ENCODE peak calls at places on chromosome 6, in five cellular contexts. E is adrenal gland, W is heart left ventricle, G is Panc1, M is PC-3. Y is an unnamed sample.

GRCh38 chr6:10266061-10266460 is 148.8 kb downstream of the TFAP2A start:
- DNase-seq in M (peak; percentile 11), W (no peak), E (no peak), G (no peak), Y (no peak)

GRCh38 chr6:121160276-121160675 is 174.0 kb downstream of the TBC1D32 start:
- DNase-seq in M (no peak), E (no peak), G (no peak), W (no peak), Y (no peak)

GRCh38 chr6:56144538-56145324 is 102.6 kb downstream of the COL21A1 start:
- DNase-seq in G (no peak), W (no peak), E (no peak), M (peak; percentile 85), Y (no peak)

GRCh38 chr6:137927777-137928218 is 60.7 kb downstream of the TNFAIP3 start:
- DNase-seq in E (no peak), W (no peak), M (no peak), G (no peak), Y (no peak)

GRCh38 chr6:1461207-1461606 is 71.8 kb downstream of the FOXF2 start:
- DNase-seq in W (no peak), E (no peak), M (peak; percentile 44), G (no peak), Y (no peak)

GRCh38 chr6:25312034-25312620 is 33.0 kb downstream of the CARMIL1 start:
- DNase-seq in G (no peak), M (peak; percentile 95), E (no peak), W (no peak), Y (no peak)

GRCh38 chr6:96898241-96898851 is 655 bp upstream of the NDUFAF4 start:
- DNase-seq in E (no peak), W (no peak), M (peak; percentile 16), G (no peak), Y (no peak)

GRCh38 chr6:134299236-134299635 is 18.7 kb downstream of the SGK1 start:
- DNase-seq in G (no peak), M (peak; percentile 2), W (no peak), E (peak; percentile 60), Y (no peak)

GRCh38 chr6:137512768-137513605 is 18.8 kb upstream of the OLIG3 start:
- DNase-seq in W (no peak), E (no peak), G (no peak), M (no peak), Y (no peak)

GRCh38 chr6:22248513-22249308 is 48.1 kb downstream of the PRL start:
- DNase-seq in E (peak; percentile 19), W (no peak), G (no peak), M (peak; percentile 93), Y (no peak)

GRCh38 chr6:109075934-109076333 is 18.7 kb downstream of the SESN1 start:
- DNase-seq in G (no peak), W (no peak), E (no peak), M (peak; percentile 10), Y (no peak)

GRCh38 chr6:62903263-62903662 is 308.0 kb upstream of the FKBP1C start:
- DNase-seq in G (no peak), M (no peak), W (no peak), E (no peak), Y (no peak)

GRCh38 chr6:170522565-170523183 is 30.4 kb downstream of the PSMB1 start:
- DNase-seq in G (no peak), M (peak; percentile 9), W (no peak), E (no peak), Y (no peak)

GRCh38 chr6:170285482-170285881 is 5.4 kb downstream of the DLL1 start:
- DNase-seq in W (no peak), M (no peak), G (no peak), E (no peak), Y (no peak)

GRCh38 chr6:128242765-128243403 is 277.5 kb downstream of the PTPRK start:
- DNase-seq in M (no peak), E (no peak), G (no peak), W (no peak), Y (no peak)

GRCh38 chr6:32819729-32820128 is 2.9 kb upstream of the HLA-DOB start:
- DNase-seq in W (no peak), E (no peak), M (peak; percentile 46), G (no peak), Y (no peak)

GRCh38 chr6:30727920-30728605 is 7.9 kb downstream of the TUBB start:
- DNase-seq in M (peak; percentile 36), E (peak; percentile 50), G (no peak), W (no peak), Y (no peak)

GRCh38 chr6:74577619-74578018 is 628.2 kb downstream of the COL12A1 start:
- DNase-seq in E (no peak), G (no peak), M (no peak), W (no peak), Y (no peak)

GRCh38 chr6:123201869-123202372 is 205.9 kb downstream of the CLVS2 start:
- DNase-seq in W (no peak), G (no peak), M (no peak), E (no peak), Y (no peak)

GRCh38 chr6:66362888-66363287 is 655.9 kb upstream of the EYS start:
- DNase-seq in E (no peak), G (no peak), M (no peak), W (no peak), Y (no peak)

GRCh38 chr6:26568601-26569432 is 27.9 kb upstream of the ABT1 start:
- DNase-seq in G (peak; percentile 99), M (peak; percentile 98), W (peak; percentile 93), E (peak; percentile 91), Y (peak; percentile 86)

GRCh38 chr6:89140347-89141159 is 5.3 kb upstream of the PM20D2 start:
- DNase-seq in W (no peak), E (no peak), G (no peak), M (peak; percentile 6), Y (no peak)

GRCh38 chr6:45690846-45691245 is 313.1 kb upstream of the SUPT3H start:
- DNase-seq in E (no peak), G (no peak), W (no peak), M (peak; percentile 71), Y (no peak)

GRCh38 chr6:164230259-164230658 is 815.7 kb downstream of the QKI start:
- DNase-seq in G (no peak), E (no peak), W (no peak), M (no peak), Y (no peak)

GRCh38 chr6:2245954-2246863 is 804 bp upstream of the GMDS start:
- DNase-seq in M (peak; percentile 95), G (peak; percentile 35), W (peak; percentile 45), E (peak; percentile 81), Y (peak; percentile 27)

GRCh38 chr6:134074151-134074712 is 21.8 kb upstream of the SLC2A12 start:
- DNase-seq in W (no peak), M (no peak), E (no peak), G (no peak), Y (no peak)

GRCh38 chr6:32177182-32177787 is 920 bp upstream of the RNF5 start:
- DNase-seq in W (no peak), M (no peak), E (peak; percentile 55), G (no peak), Y (no peak)

GRCh38 chr6:124090491-124090890 is 286.8 kb downstream of the NKAIN2 start:
- DNase-seq in E (no peak), G (no peak), W (no peak), M (no peak), Y (no peak)

GRCh38 chr6:112332274-112332673 is 14.9 kb upstream of the RFPL4B start:
- DNase-seq in G (no peak), W (no peak), E (no peak), M (no peak), Y (no peak)

GRCh38 chr6:170208171-170208601 is 82.7 kb downstream of the DLL1 start:
- DNase-seq in G (no peak), M (no peak), E (no peak), W (peak; percentile 6), Y (no peak)

GRCh38 chr6:143192766-143193165 is 132.1 kb downstream of the AIG1 start:
- DNase-seq in M (no peak), W (no peak), E (no peak), G (no peak), Y (no peak)

GRCh38 chr6:125307150-125307838 is 5.5 kb upstream of the HDDC2 start:
- DNase-seq in W (no peak), E (no peak), M (peak; percentile 41), G (no peak), Y (no peak)

GRCh38 chr6:149075616-149076354 is 241.7 kb upstream of the TAB2 start:
- DNase-seq in W (no peak), M (peak; percentile 77), E (no peak), G (no peak), Y (no peak)

GRCh38 chr6:17410281-17410680 is 16.9 kb downstream of the CAP2 start:
- DNase-seq in W (no peak), E (no peak), G (no peak), M (no peak), Y (no peak)
- TF ChIP-seq CTCF in W (no peak), E (no peak), G (no peak), M (no peak), Y (no peak)

GRCh38 chr6:41090841-41091761 is 18.3 kb downstream of the NFYA start:
- DNase-seq in W (no peak), M (no peak), E (no peak), G (no peak), Y (no peak)

GRCh38 chr6:41085182-41085581 is 12.4 kb downstream of the NFYA start:
- DNase-seq in G (no peak), E (no peak), W (no peak), M (no peak), Y (no peak)

GRCh38 chr6:41093729-41094128 is 21.0 kb downstream of the NFYA start:
- DNase-seq in W (no peak), G (no peak), E (peak; percentile 64), M (no peak), Y (no peak)

GRCh38 chr6:41092421-41093140 is 19.8 kb downstream of the NFYA start:
- DNase-seq in W (no peak), E (no peak), M (peak; percentile 41), G (no peak), Y (no peak)

DNA sequence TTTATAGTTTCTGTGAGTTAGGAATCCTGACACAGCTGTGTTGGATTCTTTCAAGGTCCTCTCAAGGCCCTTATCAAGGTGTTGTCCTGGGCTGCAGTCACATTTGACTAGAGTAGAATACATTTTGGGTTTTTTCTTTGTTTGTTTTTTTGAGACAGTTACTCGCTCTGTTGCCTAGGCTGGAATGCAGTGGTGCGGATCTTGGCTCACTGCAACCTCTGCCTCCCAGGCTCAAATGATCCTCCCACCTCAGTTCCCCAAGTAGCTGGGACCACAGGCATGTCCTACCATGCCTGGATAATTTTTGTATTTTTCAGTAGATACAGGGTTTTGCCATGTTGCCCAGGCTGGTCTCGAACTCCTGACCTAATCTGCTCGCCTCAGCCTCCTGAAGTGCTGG is 15.7 kb downstream of the NFYA start:
- DNase-seq in M (no peak), W (no peak), E (no peak), G (no peak), Y (no peak)
- H3K36me3 ChIP-seq in M (peaks cover 63% of the 10 kb centered on the region), W (peaks cover 94% of the 10 kb centered on the region), E (peaks cover 67% of the 10 kb centered on the region), G (peaks cover 41% of the 10 kb centered on the region), Y (peaks cover 92% of the 10 kb centered on the region)

GRCh38 chr6:5898563-5898962 is 108.2 kb downstream of the NRN1 start:
- DNase-seq in E (no peak), G (no peak), W (no peak), M (no peak), Y (no peak)
- TF ChIP-seq CTCF in E (no peak), G (no peak), W (no peak), M (no peak), Y (no peak)

DNA sequence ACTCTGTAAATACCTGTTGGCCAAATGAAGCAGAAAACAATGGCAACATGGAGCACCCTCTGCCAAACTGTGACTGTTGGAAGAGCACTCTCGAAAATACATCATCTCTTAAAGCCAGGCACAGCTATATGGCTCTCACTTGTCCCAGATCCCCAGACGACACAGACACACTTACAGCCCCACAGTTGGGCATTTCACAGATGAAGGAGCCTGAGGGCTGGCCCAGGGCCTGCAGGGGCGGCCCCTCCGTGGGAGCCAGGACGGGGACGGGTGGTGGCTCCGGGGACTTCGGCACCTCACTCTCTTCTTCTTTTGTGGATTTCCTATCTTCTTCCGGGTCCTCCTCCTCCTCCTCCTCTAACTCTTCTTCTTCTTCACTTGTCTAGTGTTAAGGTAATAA is 18.4 kb upstream of the MRPS10 start:
- DNase-seq in M (no peak), G (no peak), E (no peak), W (no peak), Y (no peak)
- H3K36me3 ChIP-seq in M (peaks cover 24% of the 10 kb centered on the region), G (peaks cover 2% of the 10 kb centered on the region), E (peaks cover 3% of the 10 kb centered on the region), W (peaks cover 50% of the 10 kb centered on the region), Y (peaks cover 17% of the 10 kb centered on the region)

Y was measured in left ventricle myocardium inferior.